ENCODE peak calls at places on chromosomes 3 and 15, in ten cellular contexts. J is astrocyte; X is CD8-positive, alpha-beta memory T cell; I is OCI-LY7; N is pancreas; G is thoracic aorta; T is kidney; Z is esophagus muscularis mucosa; D is lower lobe of right lung; A is transverse colon. V is an unnamed sample. For H3K4me1, the result is how much of the 10 kb centered on the place peaks cover.

GRCh38 chr3:10187944-10188343 is 23.2 kb downstream of the IRAK2 start:
- DNase-seq in J (no peak), X (no peak), I (no peak), N (no peak), G (no peak), T (no peak), Z (no peak), D (no peak), A (no peak), V (no peak)

GRCh38 chr3:113286524-113286923 is 75.2 kb downstream of the BOC start:
- DNase-seq in J (no peak), X (no peak), I (no peak), N (no peak), G (no peak), T (no peak), Z (no peak), D (no peak), A (no peak), V (no peak)

GRCh38 chr15:58731756-58732535 is 17.6 kb downstream of the ADAM10 start:
- DNase-seq in J (peak), X (no peak), I (no peak), N (no peak), G (no peak), T (no peak), Z (no peak), D (no peak), A (no peak), V (no peak)

GRCh38 chr15:29873942-29874341 is 51.7 kb upstream of the TJP1 start:
- DNase-seq in J (no peak), X (no peak), I (no peak), N (no peak), G (no peak), T (no peak), Z (no peak), D (no peak), A (no peak), V (no peak)

GRCh38 chr3:194757629-194758028 is 71.9 kb downstream of the FAM43A start:
- DNase-seq in J (no peak), X (no peak), I (no peak), N (no peak), G (no peak), T (no peak), Z (no peak), D (no peak), A (no peak), V (no peak)

GRCh38 chr3:10459954-10460754 is 45.2 kb downstream of the ATP2B2 start:
- DNase-seq in J (peak), X (peak), I (peak), N (no peak), G (no peak), T (no peak), Z (no peak), D (no peak), A (peak), V (peak)

GRCh38 chr15:99508807-99509311 is 56.9 kb upstream of the MEF2A start:
- DNase-seq in J (no peak), X (no peak), I (peak), N (no peak), G (no peak), T (no peak), Z (no peak), D (no peak), A (no peak), V (no peak)

GRCh38 chr3:112634786-112635541 is 6.0 kb downstream of the CCDC80 start:
- DNase-seq in J (no peak), X (no peak), I (peak), N (no peak), G (no peak), T (no peak), Z (no peak), D (no peak), A (no peak), V (no peak)

GRCh38 chr3:156747046-156747445 is 72.7 kb downstream of the TIPARP start:
- DNase-seq in J (no peak), X (no peak), I (no peak), N (no peak), G (no peak), T (no peak), Z (no peak), D (no peak), A (no peak), V (no peak)

GRCh38 chr3:128345195-128345594 is 121.5 kb downstream of the DNAJB8 start:
- DNase-seq in J (no peak), X (no peak), I (no peak), N (no peak), G (no peak), T (no peak), Z (no peak), D (no peak), A (no peak), V (no peak)

GRCh38 chr15:82854554-82854953 is 45.1 kb downstream of the WHAMM start:
- DNase-seq in J (no peak), X (no peak), I (no peak), N (no peak), G (no peak), T (no peak), Z (no peak), D (no peak), A (no peak), V (no peak)

GRCh38 chr15:100667405-100668320 is 65.3 kb downstream of the ASB7 start:
- DNase-seq in J (no peak), X (no peak), I (no peak), N (no peak), G (no peak), T (no peak), Z (no peak), D (no peak), A (peak), V (no peak)

GRCh38 chr15:49855917-49856637 is 235.2 kb downstream of the DTWD1 start:
- DNase-seq in J (peak), X (no peak), I (no peak), N (no peak), G (no peak), T (no peak), Z (no peak), D (no peak), A (no peak), V (no peak)

GRCh38 chr3:33848624-33849347 is 50.4 kb downstream of the PDCD6IP start:
- DNase-seq in J (no peak), X (no peak), I (no peak), N (no peak), G (no peak), T (no peak), Z (no peak), D (no peak), A (no peak), V (no peak)

GRCh38 chr15:100726426-100727190 is 124.2 kb downstream of the ASB7 start:
- DNase-seq in J (peak), X (no peak), I (no peak), N (no peak), G (no peak), T (peak), Z (peak), D (no peak), A (no peak), V (no peak)

GRCh38 chr3:100402150-100402706 is 889 bp downstream of the LNP1 start:
- DNase-seq in J (peak), X (no peak), I (peak), N (no peak), G (no peak), T (no peak), Z (no peak), D (no peak), A (no peak), V (no peak)

GRCh38 chr15:45099549-45100165 is 14.3 kb downstream of the DUOX2 start:
- DNase-seq in J (no peak), X (no peak), I (no peak), N (no peak), G (no peak), T (no peak), Z (no peak), D (no peak), A (no peak), V (no peak)

GRCh38 chr3:152718810-152719209 is 116.1 kb upstream of the P2RY1 start:
- DNase-seq in J (no peak), X (no peak), I (no peak), N (no peak), G (no peak), T (no peak), Z (no peak), D (no peak), A (no peak), V (no peak)

GRCh38 chr3:72836923-72837322 is 11.3 kb downstream of the SHQ1 start:
- DNase-seq in J (no peak), X (no peak), I (no peak), N (peak), G (peak), T (no peak), Z (no peak), D (peak), A (peak), V (no peak)

GRCh38 chr3:42032693-42033349 is 58.3 kb upstream of the TRAK1 start:
- DNase-seq in J (peak), X (no peak), I (no peak), N (no peak), G (peak), T (peak), Z (peak), D (peak), A (peak), V (no peak)

GRCh38 chr3:59006791-59007517 is 42.9 kb downstream of the CFAP20DC start:
- DNase-seq in J (peak), X (no peak), I (no peak), N (peak), G (no peak), T (peak), Z (no peak), D (no peak), A (no peak), V (no peak)

GRCh38 chr3:67654099-67654831 is at the start of gene SUCLG2:
- DNase-seq in J (peak), X (peak), I (peak), N (peak), G (peak), T (peak), Z (peak), D (peak), A (peak), V (no peak)

GRCh38 chr3:12932347-12932746 is 91.0 kb upstream of the RPL32 start:
- DNase-seq in J (no peak), X (no peak), I (no peak), N (no peak), G (no peak), T (no peak), Z (no peak), D (no peak), A (no peak), V (no peak)

GRCh38 chr15:89797678-89798201 is 16.9 kb downstream of the ANPEP start:
- DNase-seq in J (no peak), X (no peak), I (no peak), N (no peak), G (no peak), T (peak), Z (no peak), D (no peak), A (no peak), V (no peak)

GRCh38 chr15:99257107-99257750 is 5.9 kb downstream of the LRRC28 start:
- DNase-seq in J (no peak), X (no peak), I (no peak), N (no peak), G (no peak), T (no peak), Z (no peak), D (no peak), A (no peak), V (no peak)

GRCh38 chr3:22012471-22012870 is 261.5 kb upstream of the ZNF385D start:
- DNase-seq in J (no peak), X (no peak), I (no peak), N (no peak), G (no peak), T (no peak), Z (no peak), D (no peak), A (no peak), V (no peak)

DNA sequence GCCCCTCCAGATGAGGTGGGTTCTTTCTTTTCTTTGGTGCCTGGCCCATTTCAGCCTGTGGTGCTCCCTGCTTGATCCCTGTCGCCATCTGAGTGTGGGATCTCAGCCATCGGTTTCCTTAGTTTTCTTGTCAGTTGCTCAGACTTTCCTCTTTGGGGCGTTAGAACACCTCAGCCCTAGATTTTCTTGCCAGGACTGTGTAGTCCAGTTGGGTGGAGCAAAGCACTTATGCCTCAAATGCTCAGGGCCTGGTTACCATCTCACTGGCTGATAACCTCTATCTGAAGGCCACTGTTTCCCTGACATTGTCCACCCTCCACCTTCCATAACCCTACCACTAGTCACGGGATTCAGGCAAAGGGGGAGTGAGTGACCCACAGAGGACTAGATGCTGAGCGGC is 208.7 kb upstream of the BHLHE40 start:
- DNase-seq in J (no peak), X (no peak), I (no peak), N (no peak), G (no peak), T (no peak), Z (no peak), D (no peak), A (no peak), V (no peak)
- H3K4me1 ChIP-seq in J (under half), X (under half), I (under half), N (half or more), G (under half), T (under half), Z (under half), D (under half), A (under half), V (under half)

DNA sequence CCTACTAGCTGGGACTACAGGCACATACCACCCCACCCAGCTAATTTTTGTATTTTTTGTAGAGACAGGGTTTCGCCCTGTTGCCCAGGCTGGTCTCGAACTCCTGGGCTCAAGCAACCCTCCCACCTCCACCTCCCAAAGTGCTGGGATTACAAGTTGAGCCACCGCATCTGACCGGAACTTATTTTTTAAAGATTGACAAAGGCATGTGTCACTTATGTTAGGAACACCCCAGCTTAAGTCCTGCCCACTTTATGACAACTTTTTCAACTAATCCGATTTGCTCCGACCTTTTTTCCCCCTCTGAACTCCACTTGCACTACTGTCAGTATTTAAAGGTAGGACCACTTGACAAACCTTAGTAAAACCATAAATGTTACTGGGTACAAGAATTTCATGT is 211.6 kb upstream of the NR2E3 start:
- DNase-seq in J (no peak), X (no peak), I (no peak), N (no peak), G (no peak), T (no peak), Z (no peak), D (no peak), A (no peak), V (no peak)
- H3K4me1 ChIP-seq in J (under half), X (under half), I (under half), N (under half), G (under half), T (under half), Z (under half), D (under half), A (under half), V (under half)

GRCh38 chr3:48433472-48434118 is 3.7 kb upstream of the PLXNB1 start:
- DNase-seq in J (peak), X (peak), I (no peak), N (no peak), G (no peak), T (no peak), Z (no peak), D (no peak), A (peak), V (no peak)

GRCh38 chr3:48434591-48435222 is 4.8 kb upstream of the PLXNB1 start:
- DNase-seq in J (no peak), X (peak), I (no peak), N (peak), G (no peak), T (no peak), Z (no peak), D (no peak), A (peak), V (no peak)

GRCh38 chr3:48436477-48436787 is 3.5 kb downstream of the CCDC51 start:
- DNase-seq in J (no peak), X (no peak), I (peak), N (no peak), G (no peak), T (no peak), Z (no peak), D (no peak), A (no peak), V (no peak)

GRCh38 chr3:48435774-48436476 is 4.0 kb downstream of the CCDC51 start:
- DNase-seq in J (peak), X (peak), I (peak), N (peak), G (no peak), T (peak), Z (no peak), D (peak), A (peak), V (no peak)

DNA sequence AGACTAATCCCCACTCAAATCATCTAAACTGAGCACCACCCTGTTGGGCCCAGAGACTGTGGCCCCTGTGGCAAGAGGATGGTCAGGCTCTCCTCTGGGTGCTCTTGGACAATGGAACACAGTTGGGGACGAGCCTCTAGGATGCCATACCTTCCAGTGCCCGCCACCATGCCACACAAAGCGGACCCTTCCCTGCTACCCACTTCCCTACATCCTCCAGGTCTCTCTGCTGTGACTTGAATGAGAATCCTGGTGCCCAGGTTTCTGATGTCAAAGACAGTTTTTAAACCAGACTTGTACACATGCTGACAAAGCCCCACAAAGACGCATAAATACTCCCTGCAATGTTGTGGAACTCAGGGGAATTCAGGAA is 4.7 kb downstream of the CCDC51 start:
- DNase-seq in J (no peak), X (peak), I (no peak), N (no peak), G (no peak), T (no peak), Z (no peak), D (no peak), A (no peak), V (no peak)
- H3K4me1 ChIP-seq in J (under half), X (under half), I (under half), N (under half), G (under half), T (under half), Z (half or more), D (under half), A (under half), V (half or more)

GRCh38 chr15:32829441-32829840 is 111.6 kb downstream of the GREM1 start:
- DNase-seq in J (no peak), X (no peak), I (no peak), N (no peak), G (no peak), T (no peak), Z (no peak), D (no peak), A (no peak), V (no peak)

GRCh38 chr15:32831458-32831857 is 113.7 kb downstream of the GREM1 start:
- DNase-seq in J (peak), X (no peak), I (no peak), N (no peak), G (no peak), T (no peak), Z (no peak), D (no peak), A (no peak), V (no peak)

GRCh38 chr15:32834156-32834555 is 116.4 kb downstream of the GREM1 start:
- DNase-seq in J (no peak), X (no peak), I (peak), N (no peak), G (no peak), T (no peak), Z (no peak), D (no peak), A (no peak), V (no peak)

GRCh38 chr15:32837935-32838334 is 120.1 kb downstream of the GREM1 start:
- DNase-seq in J (no peak), X (no peak), I (no peak), N (no peak), G (no peak), T (no peak), Z (no peak), D (no peak), A (no peak), V (no peak)

GRCh38 chr15:32833323-32833944 is 115.6 kb downstream of the GREM1 start:
- DNase-seq in J (no peak), X (no peak), I (no peak), N (no peak), G (no peak), T (no peak), Z (no peak), D (no peak), A (no peak), V (no peak)
- H3K4me1 ChIP-seq in J (under half), X (under half), I (under half), N (under half), G (under half), T (under half), Z (under half), D (under half), A (under half), V (under half)

DNA sequence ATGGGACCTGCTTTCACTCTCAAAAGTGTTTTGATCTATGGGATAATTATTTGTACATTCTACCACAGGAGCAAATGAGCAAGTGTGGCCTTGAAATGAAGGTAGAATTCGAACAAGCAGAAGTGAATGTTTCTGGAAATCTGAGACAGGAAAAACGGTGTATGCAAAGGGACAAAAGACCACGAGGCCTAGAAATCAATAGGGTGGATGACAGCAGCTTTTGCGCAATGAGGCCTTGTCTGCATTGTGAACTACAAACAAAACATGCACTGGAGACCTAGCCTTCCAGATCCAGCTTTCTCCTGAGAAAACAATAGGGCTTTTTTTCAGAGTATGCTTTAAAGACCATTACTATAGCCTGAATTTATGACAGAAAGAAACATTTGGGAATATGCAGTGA is 1137.0 kb downstream of the ROBO2 start:
- DNase-seq in J (no peak), X (no peak), I (no peak), N (no peak), G (no peak), T (no peak), Z (no peak), D (no peak), A (no peak), V (no peak)
- H3K4me1 ChIP-seq in J (under half), X (under half), I (under half), N (under half), G (under half), T (under half), Z (under half), D (under half), A (under half), V (under half)

GRCh38 chr3:9172851-9173320 is 76.6 kb downstream of the SRGAP3 start:
- DNase-seq in J (no peak), X (no peak), I (no peak), N (no peak), G (no peak), T (no peak), Z (no peak), D (no peak), A (no peak), V (no peak)
- H3K4me1 ChIP-seq in J (under half), X (under half), I (under half), N (under half), G (under half), T (under half), Z (under half), D (under half), A (under half), V (half or more)

GRCh38 chr15:64096486-64097431 is 977 bp downstream of the SNX1 start:
- DNase-seq in J (peak), X (no peak), I (peak), N (no peak), G (no peak), T (no peak), Z (no peak), D (no peak), A (no peak), V (no peak)
- H3K4me1 ChIP-seq in J (under half), X (half or more), I (under half), N (under half), G (under half), T (under half), Z (half or more), D (half or more), A (under half), V (half or more)

GRCh38 chr3:123341871-123342630 is 106.8 kb downstream of the ADCY5 start:
- DNase-seq in J (no peak), X (no peak), I (no peak), N (no peak), G (no peak), T (peak), Z (no peak), D (no peak), A (no peak), V (no peak)

GRCh38 chr3:123338620-123339061 is 110.2 kb downstream of the ADCY5 start:
- DNase-seq in J (no peak), X (no peak), I (no peak), N (no peak), G (no peak), T (peak), Z (no peak), D (no peak), A (no peak), V (no peak)

GRCh38 chr3:123338021-123338619 is 110.8 kb downstream of the ADCY5 start:
- DNase-seq in J (no peak), X (peak), I (no peak), N (peak), G (no peak), T (peak), Z (no peak), D (no peak), A (no peak), V (no peak)

GRCh38 chr3:123337226-123337625 is 111.7 kb downstream of the ADCY5 start:
- DNase-seq in J (no peak), X (no peak), I (no peak), N (no peak), G (no peak), T (peak), Z (no peak), D (no peak), A (no peak), V (no peak)

GRCh38 chr3:123339302-123339701 is 109.6 kb downstream of the ADCY5 start:
- DNase-seq in J (no peak), X (peak), I (no peak), N (no peak), G (no peak), T (peak), Z (no peak), D (no peak), A (no peak), V (no peak)
- H3K4me1 ChIP-seq in J (under half), X (under half), I (under half), N (under half), G (under half), T (under half), Z (half or more), D (under half), A (under half), V (under half)